ENCODE peak calls at places on chromosomes 2 and 18, in ten cellular contexts. S is glutamatergic neuron, R is esophagus squamous epithelium, X is GM13976, V is lower leg skin, F is nephron progenitor cell, W is chondrocyte, P is stomach, O is bronchial epithelial cell, E is WTC11. A is an unnamed sample.
A peak's percentile ranks its signal among the peaks of the same experiment; 100 is the strongest.

GRCh38 chr18:7950380-7951143 is 383.4 kb downstream of the PTPRM start:
- DNase-seq in E (no peak), W (no peak), F (no peak), S (no peak), X (no peak), R (no peak), V (no peak), O (peak; percentile 98), P (peak; percentile 45), A (peak; percentile 93)

GRCh38 chr2:9497017-9497416 is 22.7 kb downstream of the IAH1 start:
- DNase-seq in E (no peak), S (no peak), W (no peak), P (no peak), F (no peak), R (no peak), O (peak; percentile 85), V (no peak), X (no peak), A (peak; percentile 53)

GRCh38 chr18:77055429-77056310 is 76.9 kb downstream of the MBP start:
- DNase-seq in O (no peak), F (no peak), X (no peak), S (no peak), W (no peak), V (peak; percentile 84), E (no peak), P (peak; percentile 43), R (no peak), A (no peak)

GRCh38 chr2:348517-348916 is 60.6 kb upstream of the ALKAL2 start:
- DNase-seq in E (no peak), V (no peak), R (no peak), X (no peak), S (no peak), F (no peak), O (no peak), P (no peak), W (no peak), A (no peak)

GRCh38 chr2:46067501-46068292 is 229.5 kb upstream of the EPAS1 start:
- DNase-seq in O (no peak), P (no peak), R (no peak), V (no peak), S (no peak), E (no peak), X (no peak), F (no peak), W (no peak), A (peak; percentile 41)

GRCh38 chr2:23901966-23902942 is 24.7 kb downstream of the ATAD2B start:
- DNase-seq in S (no peak), R (no peak), V (no peak), P (no peak), O (peak; percentile 93), F (no peak), W (no peak), E (no peak), X (no peak), A (peak; percentile 32)

GRCh38 chr2:9392895-9393757 is 30.2 kb downstream of the ITGB1BP1 start:
- DNase-seq in S (peak; percentile 45), W (peak; percentile 91), R (no peak), P (no peak), F (peak; percentile 60), V (no peak), E (peak; percentile 43), O (no peak), X (no peak), A (no peak)

GRCh38 chr2:232884001-232884421 is 13.9 kb downstream of the SNORC start:
- DNase-seq in W (no peak), E (no peak), R (no peak), F (no peak), X (no peak), V (peak; percentile 73), S (peak; percentile 8), P (no peak), O (no peak), A (no peak)

GRCh38 chr18:42545825-42546224 is 569.7 kb downstream of the RIT2 start:
- DNase-seq in O (peak; percentile 90), P (no peak), R (no peak), S (no peak), F (no peak), X (no peak), W (no peak), E (no peak), V (no peak), A (peak; percentile 13)

GRCh38 chr18:48533340-48534093 is 5.3 kb upstream of the CTIF start:
- DNase-seq in E (no peak), R (no peak), O (no peak), P (no peak), X (no peak), W (no peak), F (no peak), V (no peak), S (no peak), A (no peak)

GRCh38 chr2:150681120-150681796 is 193.8 kb upstream of the RND3 start:
- DNase-seq in R (no peak), F (no peak), O (peak; percentile 65), V (no peak), W (no peak), S (no peak), X (no peak), E (no peak), P (no peak), A (no peak)

GRCh38 chr2:176107731-176108181 is 676 bp downstream of the HOXD11 start:
- DNase-seq in W (no peak), S (no peak), O (no peak), X (no peak), R (no peak), F (no peak), P (no peak), E (no peak), V (peak; percentile 76), A (no peak)

GRCh38 chr2:43214253-43214652 is 12.2 kb downstream of the ZFP36L2 start:
- DNase-seq in X (no peak), V (no peak), R (no peak), S (no peak), W (no peak), O (no peak), F (no peak), E (peak; percentile 49), P (no peak), A (no peak)
- TF ChIP-seq CTCF in X (no peak), V (no peak), R (no peak), S (no peak), W (no peak), O (no peak), F (no peak), E (no peak), P (no peak), A (no peak)

GRCh38 chr2:159146930-159147666 is 139.4 kb downstream of the WDSUB1 start:
- DNase-seq in S (no peak), F (no peak), E (no peak), R (no peak), X (no peak), O (peak; percentile 50), V (peak; percentile 92), W (no peak), P (peak; percentile 67), A (peak; percentile 81)

GRCh38 chr2:159147687-159148086 is 138.8 kb downstream of the WDSUB1 start:
- DNase-seq in O (no peak), V (no peak), E (no peak), W (no peak), P (no peak), X (no peak), F (no peak), S (no peak), R (no peak), A (no peak)

GRCh38 chr2:159148891-159149290 is 137.6 kb downstream of the WDSUB1 start:
- DNase-seq in X (no peak), O (no peak), F (no peak), R (no peak), P (no peak), V (no peak), E (no peak), W (no peak), S (no peak), A (no peak)

GRCh38 chr2:159145745-159146359 is 140.7 kb downstream of the WDSUB1 start:
- DNase-seq in W (no peak), X (no peak), O (no peak), F (no peak), S (no peak), V (no peak), P (no peak), R (no peak), E (no peak), A (no peak)

DNA sequence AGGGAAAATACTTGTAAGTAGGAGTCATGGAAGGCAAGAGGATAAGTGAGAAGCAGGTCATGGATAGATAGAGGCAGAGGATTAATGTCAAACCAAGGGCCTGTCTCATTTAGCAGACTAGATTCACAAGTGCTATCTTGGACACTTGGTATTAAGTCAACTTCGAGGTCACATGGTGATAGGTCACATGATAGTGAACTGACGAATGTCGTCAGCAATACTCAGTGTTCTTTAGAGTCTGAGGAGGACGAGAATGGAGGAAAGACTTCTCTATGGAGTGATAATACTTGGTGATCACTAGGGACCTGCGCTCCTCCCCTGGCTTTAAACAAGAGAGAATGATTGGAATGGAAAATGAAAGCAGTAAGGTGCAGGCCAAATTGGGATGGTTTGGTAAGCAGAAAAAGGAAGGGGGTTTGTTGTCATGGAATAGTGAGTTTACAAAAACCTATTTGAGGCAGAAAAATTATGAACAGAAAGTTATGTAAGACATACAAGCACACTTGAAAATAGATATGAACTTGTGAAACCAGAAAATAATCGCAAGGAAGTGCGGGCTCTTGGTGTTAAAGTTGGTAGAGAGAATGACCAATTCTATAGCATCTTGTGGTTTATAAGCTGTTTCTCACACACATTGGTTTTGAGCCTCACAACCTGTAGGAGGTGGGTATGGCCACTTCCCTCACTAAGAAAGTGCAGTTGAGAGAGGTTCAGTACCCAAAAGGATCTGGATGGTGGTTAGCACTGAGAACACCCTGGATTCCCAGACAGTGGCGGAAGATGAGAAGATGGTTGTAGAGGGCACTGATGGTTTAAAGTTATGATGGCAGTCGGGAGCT is 141.5 kb downstream of the WDSUB1 start:
- DNase-seq in V (no peak), O (no peak), E (no peak), P (no peak), R (no peak), X (no peak), F (no peak), S (no peak), W (no peak), A (no peak)
- TF ChIP-seq CTCF in V (no peak), O (no peak), E (no peak), P (no peak), R (no peak), X (no peak), F (no peak), S (no peak), W (no peak), A (no peak)

GRCh38 chr2:162153608-162154224 is 1.7 kb upstream of the GCG start:
- DNase-seq in F (peak; percentile 70), S (peak; percentile 72), E (peak; percentile 65), W (no peak), V (no peak), O (peak; percentile 71), P (peak; percentile 62), R (no peak), X (peak; percentile 38), A (peak; percentile 60)
- TF ChIP-seq CTCF in F (peak; percentile 79), S (peak; percentile 76), E (peak; percentile 64), W (peak; percentile 85), V (no peak), O (peak; percentile 71), P (peak; percentile 8), R (no peak), X (peak; percentile 84), A (peak; percentile 70)

GRCh38 chr18:66048404-66048803 is 297.6 kb downstream of the CDH7 start:
- DNase-seq in S (no peak), P (no peak), O (no peak), V (no peak), W (no peak), F (no peak), X (no peak), E (no peak), R (no peak), A (no peak)

GRCh38 chr18:66043009-66043408 is 292.2 kb downstream of the CDH7 start:
- DNase-seq in S (no peak), P (no peak), R (no peak), X (no peak), E (no peak), V (no peak), W (no peak), O (no peak), F (no peak), A (no peak)

GRCh38 chr18:66046025-66046602 is 295.3 kb downstream of the CDH7 start:
- DNase-seq in W (no peak), S (no peak), X (no peak), V (no peak), P (no peak), E (no peak), R (no peak), O (peak; percentile 27), F (no peak), A (no peak)
- TF ChIP-seq CTCF in W (no peak), S (no peak), X (no peak), V (no peak), P (no peak), E (no peak), R (no peak), O (no peak), F (no peak), A (no peak)